ENCODE peak calls at places on chromosomes 5 and 9, in eight cellular contexts. V is body of pancreas; Q is PC-3; U is psoas muscle; P is upper lobe of right lung; G is pancreas; R is effector memory CD4-positive, alpha-beta T cell; M is ovary. Z is an unnamed sample.

GRCh38 chr9:127569819-127570401 is 42.2 kb upstream of the STXBP1 start:
- DNase-seq in V (no peak), Q (peak; percentile 61), U (no peak), P (no peak), G (no peak), R (no peak), M (no peak), Z (no peak)

GRCh38 chr5:175484322-175484721 is 6.0 kb downstream of the SFXN1 start:
- DNase-seq in V (no peak), Q (no peak), U (no peak), P (no peak), G (no peak), R (no peak), M (no peak), Z (no peak)

GRCh38 chr9:94783121-94783664 is 56.7 kb downstream of the AOPEP start:
- DNase-seq in V (peak; percentile 82), Q (peak; percentile 98), U (peak; percentile 95), P (peak; percentile 91), G (peak; percentile 82), R (no peak), M (peak; percentile 64), Z (peak; percentile 71)

GRCh38 chr5:135079282-135079681 is 45.3 kb upstream of the PITX1 start:
- DNase-seq in V (no peak), Q (no peak), U (no peak), P (no peak), G (no peak), R (no peak), M (no peak), Z (no peak)

GRCh38 chr9:93260290-93261066 is 76.5 kb downstream of the WNK2 start:
- DNase-seq in V (no peak), Q (no peak), U (peak; percentile 25), P (peak; percentile 51), G (no peak), R (no peak), M (no peak), Z (no peak)

GRCh38 chr5:147453901-147454814 is 55.7 kb downstream of the DPYSL3 start:
- DNase-seq in V (peak; percentile 77), Q (peak; percentile 71), U (peak; percentile 94), P (peak; percentile 92), G (peak; percentile 81), R (peak; percentile 14), M (peak; percentile 94), Z (peak; percentile 79)

GRCh38 chr5:57216714-57217113 is 42.9 kb downstream of the GPBP1 start:
- DNase-seq in V (no peak), Q (peak; percentile 76), U (no peak), P (no peak), G (no peak), R (no peak), M (no peak), Z (no peak)

GRCh38 chr5:36492998-36493655 is 113.3 kb upstream of the SLC1A3 start:
- DNase-seq in V (no peak), Q (peak; percentile 84), U (no peak), P (no peak), G (no peak), R (no peak), M (no peak), Z (no peak)

GRCh38 chr9:108156270-108156998 is 666.9 kb upstream of the KLF4 start:
- DNase-seq in V (no peak), Q (peak; percentile 76), U (no peak), P (no peak), G (no peak), R (no peak), M (no peak), Z (no peak)

GRCh38 chr5:11904270-11904906 is at the start of gene CTNND2:
- DNase-seq in V (peak; percentile 74), Q (peak; percentile 76), U (no peak), P (peak; percentile 67), G (peak; percentile 66), R (no peak), M (no peak), Z (peak; percentile 59)

GRCh38 chr5:97191893-97192292 is 8.8 kb upstream of the RIOK2 start:
- DNase-seq in V (no peak), Q (no peak), U (no peak), P (no peak), G (no peak), R (no peak), M (no peak), Z (no peak)

GRCh38 chr9:7058539-7058938 is 300.8 kb downstream of the KDM4C start:
- DNase-seq in V (no peak), Q (no peak), U (no peak), P (no peak), G (no peak), R (no peak), M (no peak), Z (no peak)

DNA sequence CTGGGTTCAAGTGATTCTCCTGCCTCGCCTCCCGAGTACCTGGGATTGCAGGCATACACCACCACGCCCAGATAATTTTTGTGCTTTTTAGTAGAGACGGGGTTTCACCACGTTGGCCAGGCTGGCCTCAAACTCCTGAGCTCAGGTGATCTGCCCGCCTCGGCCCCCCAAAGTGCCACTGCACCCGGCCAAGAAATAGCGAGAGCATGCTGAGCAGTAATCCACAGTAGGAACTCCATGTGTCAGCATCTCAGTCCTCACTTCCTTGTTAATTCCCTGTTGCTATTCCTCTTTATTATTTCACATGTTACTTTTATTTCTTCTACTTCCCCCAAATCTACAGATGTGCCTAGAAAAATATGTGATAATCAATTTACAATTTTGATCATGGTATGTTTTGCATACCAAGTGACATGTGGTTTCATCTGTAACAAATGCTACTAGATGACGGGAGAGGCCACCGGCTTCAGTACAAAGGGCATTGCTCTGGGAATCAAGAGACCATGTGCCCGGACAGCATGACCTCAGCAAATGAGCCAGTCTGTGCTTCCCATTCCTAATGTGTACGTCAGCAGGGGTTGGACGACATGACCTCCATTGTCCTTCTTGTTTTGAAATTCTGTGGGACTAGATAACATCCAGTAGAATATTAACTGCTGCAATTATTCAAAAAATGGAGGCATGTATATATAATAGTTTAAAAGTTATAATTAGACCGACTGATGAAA is 61.6 kb downstream of the FNBP1 start:
- DNase-seq in V (no peak), Q (no peak), U (no peak), P (no peak), G (no peak), R (no peak), M (peak; percentile 20), Z (peak; percentile 57)
- H3K27ac ChIP-seq in V (no peak overlapping the region), Q (no peak overlapping the region), U (no peak overlapping the region), P (no peak overlapping the region), G (no peak overlapping the region), R (no peak overlapping the region), M (no peak overlapping the region), Z (peak overlapping the region; percentile 72)

GRCh38 chr5:31720811-31721345 is 81.9 kb downstream of the PDZD2 start:
- DNase-seq in V (no peak), Q (no peak), U (no peak), P (no peak), G (no peak), R (no peak), M (no peak), Z (no peak)

GRCh38 chr5:31719988-31720387 is 81.1 kb downstream of the PDZD2 start:
- DNase-seq in V (no peak), Q (no peak), U (no peak), P (no peak), G (no peak), R (no peak), M (no peak), Z (no peak)

GRCh38 chr5:31722111-31722510 is 83.2 kb downstream of the PDZD2 start:
- DNase-seq in V (no peak), Q (no peak), U (no peak), P (no peak), G (no peak), R (no peak), M (no peak), Z (no peak)

GRCh38 chr5:31711935-31712592 is 73.1 kb downstream of the PDZD2 start:
- DNase-seq in V (no peak), Q (no peak), U (no peak), P (no peak), G (no peak), R (no peak), M (peak; percentile 32), Z (no peak)

GRCh38 chr5:31717586-31717985 is 78.7 kb downstream of the PDZD2 start:
- DNase-seq in V (no peak), Q (no peak), U (no peak), P (no peak), G (no peak), R (no peak), M (no peak), Z (no peak)
- H3K27ac ChIP-seq in V (no peak overlapping the region), Q (no peak overlapping the region), U (no peak overlapping the region), P (no peak overlapping the region), G (no peak overlapping the region), R (no peak overlapping the region), M (no peak overlapping the region), Z (no peak overlapping the region)

GRCh38 chr5:107474361-107474723 is 196.4 kb downstream of the EFNA5 start:
- DNase-seq in V (no peak), Q (no peak), U (no peak), P (no peak), G (no peak), R (no peak), M (no peak), Z (no peak)

GRCh38 chr5:107478068-107478641 is 192.6 kb downstream of the EFNA5 start:
- DNase-seq in V (no peak), Q (no peak), U (no peak), P (no peak), G (no peak), R (no peak), M (no peak), Z (no peak)

GRCh38 chr5:107474724-107475489 is 195.8 kb downstream of the EFNA5 start:
- DNase-seq in V (no peak), Q (peak; percentile 67), U (no peak), P (no peak), G (no peak), R (no peak), M (no peak), Z (no peak)

GRCh38 chr5:107477492-107477891 is 193.2 kb downstream of the EFNA5 start:
- DNase-seq in V (no peak), Q (peak; percentile 28), U (no peak), P (no peak), G (no peak), R (no peak), M (no peak), Z (no peak)

DNA sequence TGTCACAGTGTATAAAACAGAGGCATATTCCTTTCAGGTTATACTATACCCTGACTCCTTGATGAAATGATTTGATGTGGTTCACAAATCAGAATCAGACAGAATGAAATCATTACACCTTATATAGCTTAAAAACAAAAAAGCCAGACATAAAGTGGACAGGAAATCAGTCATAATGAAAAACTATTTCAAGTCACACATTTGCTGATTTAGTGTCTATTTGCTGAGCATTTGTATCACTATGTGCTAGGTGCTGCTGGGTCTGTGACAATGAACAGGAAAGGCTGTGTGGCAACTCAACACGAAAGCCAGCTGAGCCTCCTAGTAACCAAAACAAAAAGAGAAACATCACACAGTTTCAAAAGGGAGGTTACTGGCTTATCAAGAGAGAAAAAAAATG is 194.0 kb downstream of the EFNA5 start:
- DNase-seq in V (no peak), Q (no peak), U (no peak), P (no peak), G (no peak), R (peak; percentile 2), M (no peak), Z (no peak)
- H3K27ac ChIP-seq in V (no peak overlapping the region), Q (peak overlapping the region; percentile 32), U (no peak overlapping the region), P (peak overlapping the region; percentile 2), G (no peak overlapping the region), R (no peak overlapping the region), M (no peak overlapping the region), Z (no peak overlapping the region)

DNA sequence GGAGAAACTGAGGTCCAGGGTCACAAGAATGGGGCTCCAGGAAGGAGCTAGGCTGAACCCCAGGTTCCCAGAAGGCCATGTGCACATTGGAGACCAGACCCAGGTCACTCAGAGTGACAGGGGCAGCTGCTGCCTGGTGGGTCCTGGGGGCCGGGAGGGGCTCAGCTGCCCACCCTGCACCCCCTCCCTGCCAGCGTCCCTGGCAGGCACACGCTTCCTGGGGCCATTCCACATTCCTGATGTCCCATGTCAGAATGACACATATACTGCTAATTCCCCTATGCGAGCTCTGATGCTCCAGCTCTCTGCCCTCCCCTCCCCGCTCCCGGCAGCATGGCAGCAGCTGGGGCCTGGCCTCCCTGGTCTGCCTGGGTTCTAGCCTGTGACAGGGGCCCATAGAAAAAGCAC is 14.0 kb downstream of the FGFR4 start:
- DNase-seq in V (no peak), Q (peak; percentile 52), U (no peak), P (no peak), G (no peak), R (no peak), M (no peak), Z (no peak)
- H3K27ac ChIP-seq in V (no peak overlapping the region), Q (no peak overlapping the region), U (no peak overlapping the region), P (no peak overlapping the region), G (no peak overlapping the region), R (no peak overlapping the region), M (no peak overlapping the region), Z (no peak overlapping the region)